ENCODE peak calls at places on chromosomes 11 and 22, in four cellular contexts. One of them, this sample, is unnamed.

GRCh38 chr11:126140932-126141291 is 70.5 kb downstream of the RPUSD4 start:
- DNase-seq in stimulated activated CD8-positive, alpha-beta memory T cell treated with anti-CD3 and anti-CD28 coated beads, Interleukin-4, amount 100 ng/mL, for 1 hour: no peak
- DNase-seq in GM20000: no peak
- DNase-seq in stimulated activated CD4-positive, alpha-beta T cell treated with anti-CD3 and anti-CD28 coated beads, Interleukin-2, amount 100 ng/mL, for 48 hours: no peak
- DNase-seq in this sample: no peak

GRCh38 chr22:46367707-46368191 is 32.2 kb downstream of the TRMU start:
- DNase-seq in GM20000: peak
- DNase-seq in stimulated activated CD4-positive, alpha-beta T cell treated with anti-CD3 and anti-CD28 coated beads, Interleukin-2, amount 100 ng/mL, for 48 hours: peak
- DNase-seq in stimulated activated CD8-positive, alpha-beta memory T cell treated with anti-CD3 and anti-CD28 coated beads, Interleukin-4, amount 100 ng/mL, for 1 hour: peak
- DNase-seq in this sample: peak

GRCh38 chr11:3221408-3222002 is 2.9 kb upstream of the MRGPRG start:
- DNase-seq in GM20000: no peak
- DNase-seq in stimulated activated CD4-positive, alpha-beta T cell treated with anti-CD3 and anti-CD28 coated beads, Interleukin-2, amount 100 ng/mL, for 48 hours: no peak
- DNase-seq in stimulated activated CD8-positive, alpha-beta memory T cell treated with anti-CD3 and anti-CD28 coated beads, Interleukin-4, amount 100 ng/mL, for 1 hour: no peak
- DNase-seq in this sample: peak

GRCh38 chr11:35994421-35994820 is 50.6 kb downstream of the LDLRAD3 start:
- DNase-seq in stimulated activated CD4-positive, alpha-beta T cell treated with anti-CD3 and anti-CD28 coated beads, Interleukin-2, amount 100 ng/mL, for 48 hours: no peak
- DNase-seq in stimulated activated CD8-positive, alpha-beta memory T cell treated with anti-CD3 and anti-CD28 coated beads, Interleukin-4, amount 100 ng/mL, for 1 hour: no peak
- DNase-seq in GM20000: no peak
- DNase-seq in this sample: no peak

GRCh38 chr11:3903207-3903896 is 47.9 kb downstream of the STIM1 start:
- DNase-seq in GM20000: no peak
- DNase-seq in stimulated activated CD8-positive, alpha-beta memory T cell treated with anti-CD3 and anti-CD28 coated beads, Interleukin-4, amount 100 ng/mL, for 1 hour: no peak
- DNase-seq in stimulated activated CD4-positive, alpha-beta T cell treated with anti-CD3 and anti-CD28 coated beads, Interleukin-2, amount 100 ng/mL, for 48 hours: no peak
- DNase-seq in this sample: no peak

GRCh38 chr11:116876656-116877055 is 39.2 kb upstream of the APOA1 start:
- DNase-seq in stimulated activated CD4-positive, alpha-beta T cell treated with anti-CD3 and anti-CD28 coated beads, Interleukin-2, amount 100 ng/mL, for 48 hours: no peak
- DNase-seq in stimulated activated CD8-positive, alpha-beta memory T cell treated with anti-CD3 and anti-CD28 coated beads, Interleukin-4, amount 100 ng/mL, for 1 hour: no peak
- DNase-seq in GM20000: no peak
- DNase-seq in this sample: no peak

GRCh38 chr11:122812612-122813011 is 25.7 kb upstream of the CRTAM start:
- DNase-seq in stimulated activated CD4-positive, alpha-beta T cell treated with anti-CD3 and anti-CD28 coated beads, Interleukin-2, amount 100 ng/mL, for 48 hours: no peak
- DNase-seq in stimulated activated CD8-positive, alpha-beta memory T cell treated with anti-CD3 and anti-CD28 coated beads, Interleukin-4, amount 100 ng/mL, for 1 hour: no peak
- DNase-seq in GM20000: no peak
- DNase-seq in this sample: no peak

GRCh38 chr11:18309691-18310090 is 12.2 kb downstream of the HPS5 start:
- DNase-seq in GM20000: no peak
- DNase-seq in stimulated activated CD4-positive, alpha-beta T cell treated with anti-CD3 and anti-CD28 coated beads, Interleukin-2, amount 100 ng/mL, for 48 hours: no peak
- DNase-seq in stimulated activated CD8-positive, alpha-beta memory T cell treated with anti-CD3 and anti-CD28 coated beads, Interleukin-4, amount 100 ng/mL, for 1 hour: no peak
- DNase-seq in this sample: no peak

GRCh38 chr11:95688501-95689222 is 100.9 kb downstream of the FAM76B start:
- DNase-seq in stimulated activated CD4-positive, alpha-beta T cell treated with anti-CD3 and anti-CD28 coated beads, Interleukin-2, amount 100 ng/mL, for 48 hours: no peak
- DNase-seq in stimulated activated CD8-positive, alpha-beta memory T cell treated with anti-CD3 and anti-CD28 coated beads, Interleukin-4, amount 100 ng/mL, for 1 hour: no peak
- DNase-seq in GM20000: no peak
- DNase-seq in this sample: no peak

GRCh38 chr11:96384156-96384555 is 5.6 kb downstream of the CCDC82 start:
- DNase-seq in stimulated activated CD4-positive, alpha-beta T cell treated with anti-CD3 and anti-CD28 coated beads, Interleukin-2, amount 100 ng/mL, for 48 hours: no peak
- DNase-seq in GM20000: no peak
- DNase-seq in stimulated activated CD8-positive, alpha-beta memory T cell treated with anti-CD3 and anti-CD28 coated beads, Interleukin-4, amount 100 ng/mL, for 1 hour: no peak
- DNase-seq in this sample: no peak